ENCODE peak calls at places on chromosomes 12 and 14, in six cellular contexts. I is HFFc6; D is left ventricle myocardium superior; W is activated B cell treated with CpG ODN at 0.5 μM for 24 hours; T is stimulated activated CD8-positive, alpha-beta memory T cell treated with anti-CD3 and anti-CD28 coated beads, Interleukin-4, amount 100 ng/mL, for 4 hours; J is caudate nucleus. P is an unnamed sample.

GRCh38 chr12:24997970-24998582 is 49.2 kb upstream of the BCAT1 start:
- DNase-seq in I (peak; percentile 39), D (no peak), W (no peak), T (no peak), J (no peak), P (no peak)

GRCh38 chr12:128551266-128552025 is 272.3 kb downstream of the SLC15A4 start:
- DNase-seq in I (no peak), D (no peak), W (no peak), T (no peak), J (peak; percentile 14), P (peak; percentile 20)

GRCh38 chr12:18141583-18141982 is 51.6 kb upstream of the RERGL start:
- DNase-seq in I (no peak), D (no peak), W (no peak), T (no peak), J (no peak), P (no peak)

GRCh38 chr12:52692253-52692652 is 11.1 kb downstream of the KRT77 start:
- DNase-seq in I (no peak), D (no peak), W (no peak), T (no peak), J (no peak), P (no peak)

GRCh38 chr14:77064535-77065178 is 33.4 kb upstream of the CIPC start:
- DNase-seq in I (no peak), D (no peak), W (no peak), T (no peak), J (no peak), P (peak; percentile 26)

GRCh38 chr14:54189358-54190354 is 207.2 kb upstream of the CDKN3 start:
- DNase-seq in I (peak; percentile 83), D (no peak), W (no peak), T (no peak), J (no peak), P (no peak)

GRCh38 chr12:14260011-14260993 is 105.2 kb upstream of the ATF7IP start:
- DNase-seq in I (peak; percentile 93), D (peak; percentile 92), W (no peak), T (no peak), J (peak; percentile 85), P (peak; percentile 76)

GRCh38 chr12:107178776-107179175 is 85.4 kb upstream of the CRY1 start:
- DNase-seq in I (no peak), D (no peak), W (no peak), T (no peak), J (no peak), P (no peak)

GRCh38 chr14:56846970-56847928 is 37.0 kb upstream of the OTX2 start:
- DNase-seq in I (no peak), D (no peak), W (no peak), T (no peak), J (no peak), P (no peak)

GRCh38 chr14:102157346-102157745 is 17.6 kb downstream of the WDR20 start:
- DNase-seq in I (no peak), D (no peak), W (no peak), T (no peak), J (no peak), P (no peak)

GRCh38 chr12:34604227-34604626 is 581.9 kb downstream of the ALG10 start:
- DNase-seq in I (no peak), D (no peak), W (peak; percentile 10), T (no peak), J (no peak), P (no peak)

P was measured in anterior cingulate cortex.